ENCODE peak calls at places on chromosomes 7 and 10, in nine cellular contexts. One of them, this sample, is unnamed.

GRCh38 chr10:43000651-43001426 is 76.0 kb upstream of the RET start:
- DNase-seq in epithelial cell of esophagus: no peak
- DNase-seq in SHP77: no peak
- DNase-seq in GM10248: peak; percentile 9
- DNase-seq in stomach: no peak
- DNase-seq in posterior vena cava: peak; percentile 74
- DNase-seq in psoas muscle: peak; percentile 35
- DNase-seq in T-helper 2 cell: no peak
- DNase-seq in OCI-LY7: no peak
- DNase-seq in this sample: no peak

GRCh38 chr10:100311307-100311706 is 18.7 kb downstream of the PKD2L1 start:
- DNase-seq in psoas muscle: no peak
- DNase-seq in OCI-LY7: no peak
- DNase-seq in GM10248: no peak
- DNase-seq in T-helper 2 cell: no peak
- DNase-seq in posterior vena cava: no peak
- DNase-seq in SHP77: no peak
- DNase-seq in epithelial cell of esophagus: peak; percentile 55
- DNase-seq in stomach: no peak
- DNase-seq in this sample: no peak

GRCh38 chr7:37448637-37449331 is at the start of gene ELMO1:
- DNase-seq in T-helper 2 cell: peak; percentile 62
- DNase-seq in epithelial cell of esophagus: peak; percentile 62
- DNase-seq in stomach: peak; percentile 63
- DNase-seq in psoas muscle: peak; percentile 84
- DNase-seq in SHP77: no peak
- DNase-seq in OCI-LY7: peak; percentile 89
- DNase-seq in posterior vena cava: peak; percentile 94
- DNase-seq in GM10248: peak; percentile 89
- DNase-seq in this sample: peak; percentile 78

GRCh38 chr7:131224996-131225395 is 102.7 kb upstream of the MKLN1 start:
- DNase-seq in GM10248: no peak
- DNase-seq in SHP77: no peak
- DNase-seq in stomach: no peak
- DNase-seq in T-helper 2 cell: no peak
- DNase-seq in posterior vena cava: no peak
- DNase-seq in OCI-LY7: no peak
- DNase-seq in psoas muscle: no peak
- DNase-seq in epithelial cell of esophagus: no peak
- DNase-seq in this sample: no peak

GRCh38 chr10:133393401-133394063 is 425 bp upstream of the MTG1 start:
- DNase-seq in SHP77: no peak
- DNase-seq in OCI-LY7: no peak
- DNase-seq in GM10248: no peak
- DNase-seq in psoas muscle: no peak
- DNase-seq in posterior vena cava: peak; percentile 57
- DNase-seq in T-helper 2 cell: no peak
- DNase-seq in epithelial cell of esophagus: no peak
- DNase-seq in stomach: peak; percentile 20
- DNase-seq in this sample: no peak

GRCh38 chr7:33880787-33881186 is 24.6 kb upstream of the BMPER start:
- DNase-seq in epithelial cell of esophagus: peak; percentile 77
- DNase-seq in psoas muscle: no peak
- DNase-seq in stomach: no peak
- DNase-seq in OCI-LY7: no peak
- DNase-seq in posterior vena cava: no peak
- DNase-seq in T-helper 2 cell: no peak
- DNase-seq in SHP77: no peak
- DNase-seq in GM10248: no peak
- DNase-seq in this sample: no peak

GRCh38 chr10:60282771-60283353 is 106.8 kb downstream of the ANK3 start:
- DNase-seq in T-helper 2 cell: no peak
- DNase-seq in OCI-LY7: peak; percentile 8
- DNase-seq in stomach: no peak
- DNase-seq in epithelial cell of esophagus: peak; percentile 72
- DNase-seq in GM10248: no peak
- DNase-seq in posterior vena cava: no peak
- DNase-seq in psoas muscle: no peak
- DNase-seq in SHP77: no peak
- DNase-seq in this sample: peak; percentile 26

GRCh38 chr10:130967784-130968183 is 343.7 kb downstream of the TCERG1L start:
- DNase-seq in psoas muscle: no peak
- DNase-seq in GM10248: no peak
- DNase-seq in T-helper 2 cell: no peak
- DNase-seq in SHP77: no peak
- DNase-seq in epithelial cell of esophagus: no peak
- DNase-seq in OCI-LY7: no peak
- DNase-seq in stomach: no peak
- DNase-seq in posterior vena cava: no peak
- DNase-seq in this sample: no peak

GRCh38 chr10:113693348-113693747 is 13.6 kb downstream of the CASP7 start:
- DNase-seq in OCI-LY7: no peak
- DNase-seq in stomach: no peak
- DNase-seq in epithelial cell of esophagus: no peak
- DNase-seq in psoas muscle: no peak
- DNase-seq in T-helper 2 cell: no peak
- DNase-seq in GM10248: no peak
- DNase-seq in SHP77: no peak
- DNase-seq in posterior vena cava: no peak
- DNase-seq in this sample: no peak

GRCh38 chr10:113216068-113216467 is 266.0 kb downstream of the TCF7L2 start:
- DNase-seq in posterior vena cava: no peak
- DNase-seq in epithelial cell of esophagus: peak; percentile 18
- DNase-seq in OCI-LY7: no peak
- DNase-seq in psoas muscle: no peak
- DNase-seq in T-helper 2 cell: no peak
- DNase-seq in GM10248: no peak
- DNase-seq in stomach: no peak
- DNase-seq in SHP77: no peak
- DNase-seq in this sample: no peak

GRCh38 chr7:123863461-123863860 is 18.5 kb downstream of the HYAL4 start:
- DNase-seq in T-helper 2 cell: no peak
- DNase-seq in SHP77: no peak
- DNase-seq in stomach: no peak
- DNase-seq in posterior vena cava: no peak
- DNase-seq in psoas muscle: no peak
- DNase-seq in GM10248: no peak
- DNase-seq in OCI-LY7: no peak
- DNase-seq in epithelial cell of esophagus: peak; percentile 30
- DNase-seq in this sample: no peak

GRCh38 chr7:24936121-24936824 is 43.7 kb downstream of the OSBPL3 start:
- DNase-seq in posterior vena cava: no peak
- DNase-seq in SHP77: no peak
- DNase-seq in T-helper 2 cell: no peak
- DNase-seq in psoas muscle: no peak
- DNase-seq in OCI-LY7: no peak
- DNase-seq in GM10248: no peak
- DNase-seq in epithelial cell of esophagus: no peak
- DNase-seq in stomach: no peak
- DNase-seq in this sample: no peak

GRCh38 chr7:121931149-121931922 is 58.4 kb downstream of the PTPRZ1 start:
- DNase-seq in SHP77: no peak
- DNase-seq in psoas muscle: no peak
- DNase-seq in T-helper 2 cell: no peak
- DNase-seq in posterior vena cava: no peak
- DNase-seq in stomach: no peak
- DNase-seq in OCI-LY7: no peak
- DNase-seq in epithelial cell of esophagus: peak; percentile 17
- DNase-seq in GM10248: no peak
- DNase-seq in this sample: no peak

GRCh38 chr7:133672866-133673265 is 420.0 kb downstream of the EXOC4 start:
- DNase-seq in GM10248: no peak
- DNase-seq in stomach: no peak
- DNase-seq in SHP77: no peak
- DNase-seq in psoas muscle: no peak
- DNase-seq in epithelial cell of esophagus: no peak
- DNase-seq in OCI-LY7: no peak
- DNase-seq in T-helper 2 cell: no peak
- DNase-seq in posterior vena cava: no peak
- DNase-seq in this sample: no peak

GRCh38 chr7:134480730-134481129 is 21.8 kb upstream of the AKR1B1 start:
- DNase-seq in posterior vena cava: no peak
- DNase-seq in stomach: no peak
- DNase-seq in OCI-LY7: no peak
- DNase-seq in SHP77: no peak
- DNase-seq in psoas muscle: no peak
- DNase-seq in GM10248: no peak
- DNase-seq in epithelial cell of esophagus: peak; percentile 53
- DNase-seq in T-helper 2 cell: no peak
- DNase-seq in this sample: no peak

GRCh38 chr10:129151281-129151680 is 315.8 kb upstream of the MGMT start:
- DNase-seq in T-helper 2 cell: no peak
- DNase-seq in SHP77: no peak
- DNase-seq in OCI-LY7: no peak
- DNase-seq in GM10248: no peak
- DNase-seq in stomach: no peak
- DNase-seq in epithelial cell of esophagus: no peak
- DNase-seq in psoas muscle: no peak
- DNase-seq in posterior vena cava: no peak
- DNase-seq in this sample: no peak

GRCh38 chr7:34093276-34093675 is 187.9 kb downstream of the BMPER start:
- DNase-seq in posterior vena cava: no peak
- DNase-seq in epithelial cell of esophagus: no peak
- DNase-seq in stomach: no peak
- DNase-seq in psoas muscle: no peak
- DNase-seq in SHP77: no peak
- DNase-seq in T-helper 2 cell: no peak
- DNase-seq in GM10248: no peak
- DNase-seq in OCI-LY7: no peak
- DNase-seq in this sample: no peak

GRCh38 chr7:96901822-96902412 is 103.4 kb upstream of the DLX6 start:
- DNase-seq in posterior vena cava: no peak
- DNase-seq in OCI-LY7: no peak
- DNase-seq in psoas muscle: no peak
- DNase-seq in epithelial cell of esophagus: peak; percentile 70
- DNase-seq in stomach: no peak
- DNase-seq in SHP77: no peak
- DNase-seq in GM10248: no peak
- DNase-seq in T-helper 2 cell: no peak
- DNase-seq in this sample: no peak

GRCh38 chr7:48781783-48782182 is 142.6 kb upstream of the CDC14C start:
- DNase-seq in T-helper 2 cell: no peak
- DNase-seq in OCI-LY7: no peak
- DNase-seq in posterior vena cava: no peak
- DNase-seq in GM10248: no peak
- DNase-seq in SHP77: peak; percentile 86
- DNase-seq in stomach: no peak
- DNase-seq in psoas muscle: no peak
- DNase-seq in epithelial cell of esophagus: peak; percentile 42
- DNase-seq in this sample: no peak

GRCh38 chr7:25095516-25096345 is 29.3 kb downstream of the CYCS start:
- DNase-seq in stomach: no peak
- DNase-seq in GM10248: no peak
- DNase-seq in OCI-LY7: no peak
- DNase-seq in epithelial cell of esophagus: no peak
- DNase-seq in T-helper 2 cell: no peak
- DNase-seq in posterior vena cava: no peak
- DNase-seq in psoas muscle: no peak
- DNase-seq in SHP77: no peak
- DNase-seq in this sample: no peak

GRCh38 chr7:156651472-156651871 is 10.9 kb downstream of the RNF32 start:
- DNase-seq in GM10248: no peak
- DNase-seq in epithelial cell of esophagus: no peak
- DNase-seq in OCI-LY7: no peak
- DNase-seq in posterior vena cava: no peak
- DNase-seq in SHP77: no peak
- DNase-seq in stomach: no peak
- DNase-seq in T-helper 2 cell: no peak
- DNase-seq in psoas muscle: no peak
- DNase-seq in this sample: no peak

GRCh38 chr10:30422981-30423654 is 10.9 kb upstream of the MAP3K8 start:
- DNase-seq in OCI-LY7: peak; percentile 40
- DNase-seq in GM10248: no peak
- DNase-seq in SHP77: no peak
- DNase-seq in epithelial cell of esophagus: peak; percentile 92
- DNase-seq in T-helper 2 cell: no peak
- DNase-seq in posterior vena cava: peak; percentile 84
- DNase-seq in stomach: peak; percentile 40
- DNase-seq in psoas muscle: peak; percentile 75
- DNase-seq in this sample: no peak

GRCh38 chr10:17025444-17026295 is 103.9 kb downstream of the CUBN start:
- DNase-seq in posterior vena cava: peak; percentile 87
- DNase-seq in OCI-LY7: no peak
- DNase-seq in epithelial cell of esophagus: peak; percentile 78
- DNase-seq in GM10248: no peak
- DNase-seq in psoas muscle: no peak
- DNase-seq in SHP77: no peak
- DNase-seq in T-helper 2 cell: peak; percentile 54
- DNase-seq in stomach: no peak
- DNase-seq in this sample: no peak

GRCh38 chr7:85471740-85472139 is 284.9 kb upstream of the SEMA3D start:
- DNase-seq in OCI-LY7: no peak
- DNase-seq in posterior vena cava: no peak
- DNase-seq in SHP77: no peak
- DNase-seq in epithelial cell of esophagus: no peak
- DNase-seq in psoas muscle: no peak
- DNase-seq in stomach: no peak
- DNase-seq in T-helper 2 cell: no peak
- DNase-seq in GM10248: no peak
- DNase-seq in this sample: no peak

GRCh38 chr10:4519691-4520402 is 306.2 kb upstream of the AKR1E2 start:
- DNase-seq in psoas muscle: no peak
- DNase-seq in OCI-LY7: no peak
- DNase-seq in GM10248: no peak
- DNase-seq in T-helper 2 cell: no peak
- DNase-seq in stomach: no peak
- DNase-seq in epithelial cell of esophagus: peak; percentile 90
- DNase-seq in SHP77: no peak
- DNase-seq in posterior vena cava: no peak
- DNase-seq in this sample: no peak

GRCh38 chr10:109914966-109915365 is 8.3 kb downstream of the XPNPEP1 start:
- DNase-seq in SHP77: no peak
- DNase-seq in psoas muscle: no peak
- DNase-seq in T-helper 2 cell: no peak
- DNase-seq in GM10248: peak; percentile 29
- DNase-seq in OCI-LY7: peak; percentile 81
- DNase-seq in posterior vena cava: no peak
- DNase-seq in stomach: no peak
- DNase-seq in epithelial cell of esophagus: peak; percentile 95
- DNase-seq in this sample: no peak

GRCh38 chr10:90227259-90227658 is 525.9 kb downstream of the KIF20B start:
- DNase-seq in epithelial cell of esophagus: peak; percentile 93
- DNase-seq in SHP77: no peak
- DNase-seq in T-helper 2 cell: no peak
- DNase-seq in stomach: no peak
- DNase-seq in posterior vena cava: no peak
- DNase-seq in OCI-LY7: no peak
- DNase-seq in GM10248: no peak
- DNase-seq in psoas muscle: no peak
- DNase-seq in this sample: no peak

GRCh38 chr7:129247087-129247486 is 22.3 kb downstream of the AHCYL2 start:
- DNase-seq in psoas muscle: no peak
- DNase-seq in T-helper 2 cell: no peak
- DNase-seq in epithelial cell of esophagus: no peak
- DNase-seq in SHP77: no peak
- DNase-seq in stomach: no peak
- DNase-seq in GM10248: no peak
- DNase-seq in posterior vena cava: no peak
- DNase-seq in OCI-LY7: no peak
- DNase-seq in this sample: no peak

GRCh38 chr10:83562381-83562780 is 576.9 kb upstream of the GHITM start:
- DNase-seq in GM10248: no peak
- DNase-seq in SHP77: no peak
- DNase-seq in OCI-LY7: no peak
- DNase-seq in T-helper 2 cell: no peak
- DNase-seq in stomach: no peak
- DNase-seq in epithelial cell of esophagus: no peak
- DNase-seq in psoas muscle: no peak
- DNase-seq in posterior vena cava: no peak
- DNase-seq in this sample: no peak

GRCh38 chr7:18655506-18655905 is 160.0 kb downstream of the HDAC9 start:
- DNase-seq in posterior vena cava: no peak
- DNase-seq in OCI-LY7: no peak
- DNase-seq in SHP77: no peak
- DNase-seq in T-helper 2 cell: no peak
- DNase-seq in psoas muscle: no peak
- DNase-seq in stomach: no peak
- DNase-seq in epithelial cell of esophagus: no peak
- DNase-seq in GM10248: no peak
- DNase-seq in this sample: no peak

GRCh38 chr10:79331709-79332108 is 15.6 kb upstream of the PPIF start:
- DNase-seq in posterior vena cava: peak; percentile 79
- DNase-seq in epithelial cell of esophagus: peak; percentile 98
- DNase-seq in T-helper 2 cell: peak; percentile 78
- DNase-seq in GM10248: peak; percentile 83
- DNase-seq in stomach: no peak
- DNase-seq in psoas muscle: no peak
- DNase-seq in OCI-LY7: no peak
- DNase-seq in SHP77: no peak
- DNase-seq in this sample: no peak

This sample was measured in pancreas.